ENCODE peak calls at places on chromosome 19, in four cellular contexts. D is psoas muscle, J is vagina, I is fibroblast of lung. E is an unnamed sample.

GRCh38 chr19:55838251-55838650 is 1.9 kb downstream of the NLRP4 start:
- DNase-seq in D (no peak), J (no peak), I (no peak), E (no peak)

GRCh38 chr19:55005684-55006488 is 32.2 kb downstream of the GP6 start:
- DNase-seq in D (no peak), J (no peak), I (peak; percentile 46), E (peak; percentile 52)

GRCh38 chr19:7598180-7598579 is 2.5 kb downstream of the CAMSAP3 start:
- DNase-seq in D (no peak), J (no peak), I (no peak), E (no peak)

GRCh38 chr19:5949792-5950305 is 28.1 kb downstream of the RANBP3 start:
- DNase-seq in D (no peak), J (no peak), I (no peak), E (no peak)

GRCh38 chr19:41154060-41154459 is 39.0 kb upstream of the CYP2S1 start:
- DNase-seq in D (no peak), J (no peak), I (no peak), E (no peak)

GRCh38 chr19:52716578-52716977 is 18.3 kb downstream of the ZNF611 start:
- DNase-seq in D (no peak), J (no peak), I (no peak), E (no peak)

GRCh38 chr19:58398087-58398486 is 2.6 kb downstream of the RNF225 start:
- DNase-seq in D (no peak), J (no peak), I (no peak), E (no peak)

GRCh38 chr19:33206261-33207039 is 12.3 kb downstream of the LRP3 start:
- DNase-seq in D (no peak), J (no peak), I (no peak), E (no peak)

GRCh38 chr19:15249912-15250634 is 17.8 kb upstream of the EPHX3 start:
- DNase-seq in D (peak; percentile 82), J (no peak), I (peak; percentile 88), E (no peak)

GRCh38 chr19:17447704-17448189 is 721 bp downstream of the TMEM221 start:
- DNase-seq in D (no peak), J (no peak), I (no peak), E (no peak)

GRCh38 chr19:45216677-45217076 is 28.5 kb downstream of the EXOC3L2 start:
- DNase-seq in D (no peak), J (no peak), I (no peak), E (no peak)

GRCh38 chr19:58021541-58022282 is 12.1 kb upstream of the ZSCAN1 start:
- DNase-seq in D (no peak), J (no peak), I (peak; percentile 72), E (no peak)

GRCh38 chr19:6448045-6448444 is 11.5 kb downstream of the SLC25A23 start:
- DNase-seq in D (no peak), J (no peak), I (no peak), E (no peak)

GRCh38 chr19:5621945-5622464 is 571 bp downstream of the SAFB2 start:
- DNase-seq in D (peak; percentile 62), J (no peak), I (no peak), E (no peak)

GRCh38 chr19:28549680-28550277 is 663.2 kb downstream of the UQCRFS1 start:
- DNase-seq in D (no peak), J (no peak), I (no peak), E (no peak)

GRCh38 chr19:13262450-13262849 is 112.2 kb downstream of the IER2 start:
- DNase-seq in D (no peak), J (no peak), I (peak; percentile 72), E (peak; percentile 33)

GRCh38 chr19:48878219-48879024 is 6.2 kb downstream of the PPP1R15A start:
- DNase-seq in D (no peak), J (no peak), I (peak; percentile 63), E (no peak)
- H3K27ac ChIP-seq in D (peak overlapping the region; percentile 100), J (peak overlapping the region; percentile 54), I (peak overlapping the region; percentile 1), E (no peak overlapping the region)

GRCh38 chr19:38710416-38710702 is 33.9 kb downstream of the CAPN12 start:
- DNase-seq in D (no peak), J (no peak), I (no peak), E (no peak)

GRCh38 chr19:38709671-38710415 is 34.4 kb downstream of the CAPN12 start:
- DNase-seq in D (no peak), J (no peak), I (no peak), E (no peak)

GRCh38 chr19:38708413-38709024 is 35.8 kb downstream of the CAPN12 start:
- DNase-seq in D (no peak), J (no peak), I (no peak), E (no peak)

GRCh38 chr19:38707512-38708114 is 36.7 kb downstream of the CAPN12 start:
- DNase-seq in D (no peak), J (no peak), I (no peak), E (no peak)

GRCh38 chr19:38709119-38709518 is 35.2 kb downstream of the CAPN12 start:
- DNase-seq in D (no peak), J (no peak), I (no peak), E (no peak)
- H3K4me1 ChIP-seq in D (peaks cover 77% of the 10 kb centered on the region), J (peaks cover 67% of the 10 kb centered on the region), I (peaks cover 53% of the 10 kb centered on the region), E (no peaks in the 10 kb centered on the region)

GRCh38 chr19:4069331-4069959 is 2.7 kb upstream of the ZBTB7A start:
- DNase-seq in D (peak; percentile 72), J (no peak), I (no peak), E (no peak)
- TF ChIP-seq CTCF in D (no peak), J (no peak), I (no peak), E (no peak)

DNA sequence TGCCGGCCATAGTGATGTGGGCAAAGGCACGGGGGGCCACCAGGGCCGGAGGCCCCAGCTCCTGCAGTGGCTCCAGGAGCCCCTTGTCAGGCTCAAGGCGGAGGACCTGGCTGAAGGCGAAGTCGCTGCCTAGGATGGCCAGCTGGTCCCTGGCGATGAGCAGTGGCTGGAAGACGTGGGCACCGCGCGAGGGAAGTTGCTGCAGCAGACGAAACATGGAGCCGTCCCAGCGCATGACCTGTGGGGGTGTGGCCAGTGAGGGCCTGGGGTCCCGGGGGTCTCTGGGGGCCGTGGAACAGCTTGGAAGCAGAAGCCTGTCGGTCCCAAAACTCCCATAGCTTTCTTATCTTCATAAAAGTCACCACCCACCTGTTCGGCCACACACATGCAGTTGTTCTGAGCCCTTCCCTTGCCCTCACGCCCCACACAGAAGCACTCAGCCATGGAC is 9.6 kb downstream of the LGI4 start:
- DNase-seq in D (peak; percentile 58), J (no peak), I (no peak), E (no peak)
- H3K27ac ChIP-seq in D (peak overlapping the region; percentile 78), J (peak overlapping the region; percentile 94), I (no peak overlapping the region), E (no peak overlapping the region)